ENCODE peak calls at places on chromosome 5, in six cellular contexts. C is activated CD4-positive, alpha-beta T cell treated with anti-CD3 and anti-CD28 coated beads, Interleukin-2, amount 10 ng/mL, durations not matched to agents 7 days and 5 days; L is activated naive CD8-positive, alpha-beta T cell treated with anti-CD3 and anti-CD28 coated beads for 36 hours; V is astrocyte of the spinal cord; N is neural progenitor cell; J is heart right ventricle. S is an unnamed sample.

GRCh38 chr5:62460578-62460983 is 48.0 kb downstream of the IPO11 start:
- DNase-seq in J (no peak), V (peak; percentile 66), L (no peak), N (peak; percentile 68), C (peak; percentile 14), S (no peak)

GRCh38 chr5:175663191-175664184 is 5.6 kb downstream of the HRH2 start:
- DNase-seq in J (peak; percentile 76), C (no peak), V (no peak), N (no peak), L (no peak), S (no peak)

GRCh38 chr5:60810438-60811085 is 33.5 kb downstream of the ELOVL7 start:
- DNase-seq in C (no peak), V (peak; percentile 2), L (no peak), N (no peak), J (no peak), S (no peak)

GRCh38 chr5:132182366-132183040 is 45.1 kb downstream of the P4HA2 start:
- DNase-seq in J (no peak), L (no peak), C (no peak), N (no peak), V (no peak), S (no peak)

GRCh38 chr5:175765858-175766257 is 105.5 kb upstream of the CPLX2 start:
- DNase-seq in V (no peak), J (no peak), L (peak; percentile 13), N (no peak), C (no peak), S (no peak)

GRCh38 chr5:56426658-56427057 is 193.5 kb upstream of the ANKRD55 start:
- DNase-seq in L (no peak), V (no peak), N (no peak), C (no peak), J (no peak), S (no peak)

GRCh38 chr5:166436857-166437256 is 1854.6 kb upstream of the WWC1 start:
- DNase-seq in V (peak; percentile 59), C (no peak), N (no peak), L (no peak), J (no peak), S (no peak)

GRCh38 chr5:153974131-153974812 is 64.4 kb downstream of the FAM114A2 start:
- DNase-seq in N (peak; percentile 60), J (peak; percentile 36), V (peak; percentile 43), L (peak; percentile 11), C (peak; percentile 57), S (peak; percentile 31)

GRCh38 chr5:174154559-174154958 is 109.1 kb downstream of the NSG2 start:
- DNase-seq in C (no peak), N (no peak), V (no peak), J (no peak), L (no peak), S (no peak)

GRCh38 chr5:55231029-55231475 is 2.4 kb downstream of the CCNO start:
- DNase-seq in N (no peak), J (no peak), L (no peak), V (no peak), C (no peak), S (no peak)